ENCODE peak calls at places on chromosomes 3 and 15, in four cellular contexts. One of them, this sample, is unnamed.

GRCh38 chr15:33716025-33716424 is 252.3 kb upstream of the CHRM5 start:
- DNase-seq in small intestine: no peak
- DNase-seq in cardiac muscle cell: no peak
- DNase-seq in activated CD8-positive, alpha-beta memory T cell treated with anti-CD3 and anti-CD28 coated beads, Interleukin-2, amount 50 U/mL, for 48 hours: no peak
- DNase-seq in this sample: no peak

GRCh38 chr15:83285979-83286553 is 1.6 kb upstream of the BNC1 start:
- DNase-seq in small intestine: no peak
- DNase-seq in cardiac muscle cell: no peak
- DNase-seq in activated CD8-positive, alpha-beta memory T cell treated with anti-CD3 and anti-CD28 coated beads, Interleukin-2, amount 50 U/mL, for 48 hours: no peak
- DNase-seq in this sample: no peak

GRCh38 chr3:149581681-149582349 is 76.0 kb downstream of the WWTR1 start:
- DNase-seq in small intestine: peak; percentile 53
- DNase-seq in cardiac muscle cell: peak; percentile 25
- DNase-seq in activated CD8-positive, alpha-beta memory T cell treated with anti-CD3 and anti-CD28 coated beads, Interleukin-2, amount 50 U/mL, for 48 hours: no peak
- DNase-seq in this sample: no peak

GRCh38 chr3:186220886-186221285 is 112.0 kb upstream of the ETV5 start:
- DNase-seq in small intestine: no peak
- DNase-seq in cardiac muscle cell: no peak
- DNase-seq in activated CD8-positive, alpha-beta memory T cell treated with anti-CD3 and anti-CD28 coated beads, Interleukin-2, amount 50 U/mL, for 48 hours: no peak
- DNase-seq in this sample: no peak

GRCh38 chr15:80693682-80694623 is 1.2 kb upstream of the ABHD17C start:
- DNase-seq in small intestine: peak; percentile 40
- DNase-seq in cardiac muscle cell: no peak
- DNase-seq in activated CD8-positive, alpha-beta memory T cell treated with anti-CD3 and anti-CD28 coated beads, Interleukin-2, amount 50 U/mL, for 48 hours: no peak
- DNase-seq in this sample: no peak

GRCh38 chr15:79897380-79897678 is 515 bp upstream of the MTHFS start:
- DNase-seq in small intestine: no peak
- DNase-seq in cardiac muscle cell: no peak
- DNase-seq in activated CD8-positive, alpha-beta memory T cell treated with anti-CD3 and anti-CD28 coated beads, Interleukin-2, amount 50 U/mL, for 48 hours: no peak
- DNase-seq in this sample: no peak

GRCh38 chr15:75836953-75837321 is 6.3 kb upstream of the UBE2Q2 start:
- DNase-seq in small intestine: peak; percentile 13
- DNase-seq in cardiac muscle cell: no peak
- DNase-seq in activated CD8-positive, alpha-beta memory T cell treated with anti-CD3 and anti-CD28 coated beads, Interleukin-2, amount 50 U/mL, for 48 hours: no peak
- DNase-seq in this sample: no peak

GRCh38 chr3:187264051-187264450 is 27.5 kb downstream of the MASP1 start:
- DNase-seq in small intestine: peak; percentile 2
- DNase-seq in cardiac muscle cell: peak; percentile 29
- DNase-seq in activated CD8-positive, alpha-beta memory T cell treated with anti-CD3 and anti-CD28 coated beads, Interleukin-2, amount 50 U/mL, for 48 hours: no peak
- DNase-seq in this sample: no peak

GRCh38 chr3:157120071-157120892 is 39.7 kb downstream of the CCNL1 start:
- DNase-seq in small intestine: peak; percentile 92
- DNase-seq in cardiac muscle cell: no peak
- DNase-seq in activated CD8-positive, alpha-beta memory T cell treated with anti-CD3 and anti-CD28 coated beads, Interleukin-2, amount 50 U/mL, for 48 hours: no peak
- DNase-seq in this sample: no peak

GRCh38 chr3:138950006-138950644 is 3.1 kb downstream of the FOXL2NB start:
- DNase-seq in small intestine: no peak
- DNase-seq in cardiac muscle cell: peak; percentile 70
- DNase-seq in activated CD8-positive, alpha-beta memory T cell treated with anti-CD3 and anti-CD28 coated beads, Interleukin-2, amount 50 U/mL, for 48 hours: peak; percentile 66
- DNase-seq in this sample: no peak

GRCh38 chr15:71649894-71650293 is 160.5 kb upstream of the NR2E3 start:
- DNase-seq in small intestine: no peak
- DNase-seq in cardiac muscle cell: no peak
- DNase-seq in activated CD8-positive, alpha-beta memory T cell treated with anti-CD3 and anti-CD28 coated beads, Interleukin-2, amount 50 U/mL, for 48 hours: no peak
- DNase-seq in this sample: no peak

GRCh38 chr15:41945221-41945620 is 27.1 kb downstream of the EHD4 start:
- DNase-seq in small intestine: no peak
- DNase-seq in cardiac muscle cell: no peak
- DNase-seq in activated CD8-positive, alpha-beta memory T cell treated with anti-CD3 and anti-CD28 coated beads, Interleukin-2, amount 50 U/mL, for 48 hours: no peak
- DNase-seq in this sample: no peak

GRCh38 chr15:42691770-42692169 is 45.2 kb downstream of the CDAN1 start:
- DNase-seq in small intestine: no peak
- DNase-seq in cardiac muscle cell: no peak
- DNase-seq in activated CD8-positive, alpha-beta memory T cell treated with anti-CD3 and anti-CD28 coated beads, Interleukin-2, amount 50 U/mL, for 48 hours: no peak
- DNase-seq in this sample: no peak

GRCh38 chr3:16033889-16034687 is 140.4 kb upstream of the GALNT15 start:
- DNase-seq in small intestine: no peak
- DNase-seq in cardiac muscle cell: no peak
- DNase-seq in activated CD8-positive, alpha-beta memory T cell treated with anti-CD3 and anti-CD28 coated beads, Interleukin-2, amount 50 U/mL, for 48 hours: no peak
- DNase-seq in this sample: no peak

GRCh38 chr3:141485578-141486415 is 1.0 kb upstream of the RASA2 start:
- DNase-seq in small intestine: peak; percentile 65
- DNase-seq in cardiac muscle cell: no peak
- DNase-seq in activated CD8-positive, alpha-beta memory T cell treated with anti-CD3 and anti-CD28 coated beads, Interleukin-2, amount 50 U/mL, for 48 hours: no peak
- DNase-seq in this sample: no peak

GRCh38 chr3:48607519-48607918 is 1.9 kb downstream of the UQCRC1 start:
- DNase-seq in small intestine: no peak
- DNase-seq in cardiac muscle cell: no peak
- DNase-seq in activated CD8-positive, alpha-beta memory T cell treated with anti-CD3 and anti-CD28 coated beads, Interleukin-2, amount 50 U/mL, for 48 hours: no peak
- DNase-seq in this sample: no peak

GRCh38 chr3:56855856-56856538 is 54.2 kb upstream of the ARHGEF3 start:
- DNase-seq in small intestine: no peak
- DNase-seq in cardiac muscle cell: peak; percentile 30
- DNase-seq in activated CD8-positive, alpha-beta memory T cell treated with anti-CD3 and anti-CD28 coated beads, Interleukin-2, amount 50 U/mL, for 48 hours: peak; percentile 70
- DNase-seq in this sample: no peak

GRCh38 chr3:197503652-197504051 is 52.1 kb downstream of the BDH1 start:
- DNase-seq in small intestine: no peak
- DNase-seq in cardiac muscle cell: no peak
- DNase-seq in activated CD8-positive, alpha-beta memory T cell treated with anti-CD3 and anti-CD28 coated beads, Interleukin-2, amount 50 U/mL, for 48 hours: no peak
- DNase-seq in this sample: no peak

GRCh38 chr15:65330934-65331645 is 26.6 kb downstream of the RNU5B-1 start:
- DNase-seq in small intestine: no peak
- DNase-seq in cardiac muscle cell: peak; percentile 46
- DNase-seq in activated CD8-positive, alpha-beta memory T cell treated with anti-CD3 and anti-CD28 coated beads, Interleukin-2, amount 50 U/mL, for 48 hours: no peak
- DNase-seq in this sample: no peak

GRCh38 chr15:66369773-66370651 is 13.5 kb upstream of the TIPIN start:
- DNase-seq in small intestine: peak; percentile 35
- DNase-seq in cardiac muscle cell: no peak
- DNase-seq in activated CD8-positive, alpha-beta memory T cell treated with anti-CD3 and anti-CD28 coated beads, Interleukin-2, amount 50 U/mL, for 48 hours: peak; percentile 57
- DNase-seq in this sample: no peak

GRCh38 chr3:23461069-23461468 is 257.9 kb downstream of the UBE2E2 start:
- DNase-seq in small intestine: no peak
- DNase-seq in cardiac muscle cell: no peak
- DNase-seq in activated CD8-positive, alpha-beta memory T cell treated with anti-CD3 and anti-CD28 coated beads, Interleukin-2, amount 50 U/mL, for 48 hours: no peak
- DNase-seq in this sample: no peak

GRCh38 chr3:156491192-156491591 is 63.7 kb downstream of the SSR3 start:
- DNase-seq in small intestine: no peak
- DNase-seq in cardiac muscle cell: no peak
- DNase-seq in activated CD8-positive, alpha-beta memory T cell treated with anti-CD3 and anti-CD28 coated beads, Interleukin-2, amount 50 U/mL, for 48 hours: no peak
- DNase-seq in this sample: no peak

GRCh38 chr3:196458063-196458462 is 25.8 kb upstream of the UBXN7 start:
- DNase-seq in small intestine: no peak
- DNase-seq in cardiac muscle cell: no peak
- DNase-seq in activated CD8-positive, alpha-beta memory T cell treated with anti-CD3 and anti-CD28 coated beads, Interleukin-2, amount 50 U/mL, for 48 hours: no peak
- DNase-seq in this sample: no peak

GRCh38 chr15:68821898-68822380 is 1.2 kb upstream of the ANP32A start:
- DNase-seq in small intestine: peak; percentile 70
- DNase-seq in cardiac muscle cell: peak; percentile 24
- DNase-seq in activated CD8-positive, alpha-beta memory T cell treated with anti-CD3 and anti-CD28 coated beads, Interleukin-2, amount 50 U/mL, for 48 hours: no peak
- DNase-seq in this sample: no peak

GRCh38 chr3:115004201-115005140 is 142.6 kb downstream of the ZBTB20 start:
- DNase-seq in small intestine: no peak
- DNase-seq in cardiac muscle cell: no peak
- DNase-seq in activated CD8-positive, alpha-beta memory T cell treated with anti-CD3 and anti-CD28 coated beads, Interleukin-2, amount 50 U/mL, for 48 hours: no peak
- DNase-seq in this sample: no peak

GRCh38 chr3:72265250-72265649 is 480.3 kb upstream of the PROK2 start:
- DNase-seq in small intestine: no peak
- DNase-seq in cardiac muscle cell: peak; percentile 47
- DNase-seq in activated CD8-positive, alpha-beta memory T cell treated with anti-CD3 and anti-CD28 coated beads, Interleukin-2, amount 50 U/mL, for 48 hours: no peak
- DNase-seq in this sample: no peak

GRCh38 chr15:25676070-25676469 is 187.1 kb downstream of the ATP10A start:
- DNase-seq in small intestine: no peak
- DNase-seq in cardiac muscle cell: no peak
- DNase-seq in activated CD8-positive, alpha-beta memory T cell treated with anti-CD3 and anti-CD28 coated beads, Interleukin-2, amount 50 U/mL, for 48 hours: no peak
- DNase-seq in this sample: no peak

GRCh38 chr3:45551214-45552010 is 43.1 kb upstream of the LIMD1 start:
- DNase-seq in small intestine: no peak
- DNase-seq in cardiac muscle cell: no peak
- DNase-seq in activated CD8-positive, alpha-beta memory T cell treated with anti-CD3 and anti-CD28 coated beads, Interleukin-2, amount 50 U/mL, for 48 hours: no peak
- DNase-seq in this sample: no peak

GRCh38 chr3:184710870-184711365 is 946 bp downstream of the MAGEF1 start:
- DNase-seq in small intestine: no peak
- DNase-seq in cardiac muscle cell: no peak
- DNase-seq in activated CD8-positive, alpha-beta memory T cell treated with anti-CD3 and anti-CD28 coated beads, Interleukin-2, amount 50 U/mL, for 48 hours: peak; percentile 63
- DNase-seq in this sample: no peak

GRCh38 chr3:122066331-122067213 is 11.4 kb downstream of the CD86 start:
- DNase-seq in small intestine: no peak
- DNase-seq in cardiac muscle cell: peak; percentile 20
- DNase-seq in activated CD8-positive, alpha-beta memory T cell treated with anti-CD3 and anti-CD28 coated beads, Interleukin-2, amount 50 U/mL, for 48 hours: no peak
- DNase-seq in this sample: no peak

GRCh38 chr15:57133127-57133968 is 214.9 kb downstream of the TCF12 start:
- DNase-seq in small intestine: no peak
- DNase-seq in cardiac muscle cell: no peak
- DNase-seq in activated CD8-positive, alpha-beta memory T cell treated with anti-CD3 and anti-CD28 coated beads, Interleukin-2, amount 50 U/mL, for 48 hours: no peak
- DNase-seq in this sample: no peak

GRCh38 chr3:126490619-126491018 is 14.9 kb upstream of the ZXDC start:
- DNase-seq in small intestine: no peak
- DNase-seq in cardiac muscle cell: no peak
- DNase-seq in activated CD8-positive, alpha-beta memory T cell treated with anti-CD3 and anti-CD28 coated beads, Interleukin-2, amount 50 U/mL, for 48 hours: no peak
- DNase-seq in this sample: no peak

GRCh38 chr15:44595656-44596510 is 58.9 kb downstream of the EIF3J start:
- DNase-seq in small intestine: no peak
- DNase-seq in cardiac muscle cell: no peak
- DNase-seq in activated CD8-positive, alpha-beta memory T cell treated with anti-CD3 and anti-CD28 coated beads, Interleukin-2, amount 50 U/mL, for 48 hours: no peak
- DNase-seq in this sample: no peak

GRCh38 chr3:156665296-156665695 is 9.1 kb upstream of the TIPARP start:
- DNase-seq in small intestine: no peak
- DNase-seq in cardiac muscle cell: no peak
- DNase-seq in activated CD8-positive, alpha-beta memory T cell treated with anti-CD3 and anti-CD28 coated beads, Interleukin-2, amount 50 U/mL, for 48 hours: no peak
- DNase-seq in this sample: no peak

GRCh38 chr3:33125840-33126239 is 12.0 kb downstream of the CRTAP start:
- DNase-seq in small intestine: no peak
- DNase-seq in cardiac muscle cell: no peak
- DNase-seq in activated CD8-positive, alpha-beta memory T cell treated with anti-CD3 and anti-CD28 coated beads, Interleukin-2, amount 50 U/mL, for 48 hours: no peak
- DNase-seq in this sample: no peak

GRCh38 chr3:192187485-192188051 is 539.8 kb downstream of the FGF12 start:
- DNase-seq in small intestine: no peak
- DNase-seq in cardiac muscle cell: no peak
- DNase-seq in activated CD8-positive, alpha-beta memory T cell treated with anti-CD3 and anti-CD28 coated beads, Interleukin-2, amount 50 U/mL, for 48 hours: no peak
- DNase-seq in this sample: no peak

GRCh38 chr3:65080432-65080831 is 392.6 kb upstream of the ADAMTS9 start:
- DNase-seq in small intestine: peak; percentile 9
- DNase-seq in cardiac muscle cell: peak; percentile 2
- DNase-seq in activated CD8-positive, alpha-beta memory T cell treated with anti-CD3 and anti-CD28 coated beads, Interleukin-2, amount 50 U/mL, for 48 hours: no peak
- DNase-seq in this sample: no peak

GRCh38 chr3:37218206-37218605 is 43.8 kb upstream of the LRRFIP2 start:
- DNase-seq in small intestine: no peak
- DNase-seq in cardiac muscle cell: no peak
- DNase-seq in activated CD8-positive, alpha-beta memory T cell treated with anti-CD3 and anti-CD28 coated beads, Interleukin-2, amount 50 U/mL, for 48 hours: no peak
- DNase-seq in this sample: no peak

GRCh38 chr3:48232734-48233133 is 8.2 kb upstream of the ZNF589 start:
- DNase-seq in small intestine: peak; percentile 22
- DNase-seq in cardiac muscle cell: peak; percentile 83
- DNase-seq in activated CD8-positive, alpha-beta memory T cell treated with anti-CD3 and anti-CD28 coated beads, Interleukin-2, amount 50 U/mL, for 48 hours: peak; percentile 82
- DNase-seq in this sample: peak; percentile 66

GRCh38 chr3:120772081-120772480 is 29.5 kb downstream of the GTF2E1 start:
- DNase-seq in small intestine: no peak
- DNase-seq in cardiac muscle cell: no peak
- DNase-seq in activated CD8-positive, alpha-beta memory T cell treated with anti-CD3 and anti-CD28 coated beads, Interleukin-2, amount 50 U/mL, for 48 hours: no peak
- DNase-seq in this sample: no peak

This sample was measured in iPS DF 6.9.